ENCODE peak calls at places on chromosomes 16 and 17, in eight cellular contexts. J is fibroblast of pulmonary artery; Y is COR-L47; T is GM12865; C is NCI-H1417; L is left cardiac atrium; I is activated CD8-positive, alpha-beta T cell treated with anti-CD3 and anti-CD28 coated beads, Interleukin-2, amount 10 ng/mL, durations not matched to agents 7 days and 5 days; O is skeletal muscle cell. R is an unnamed sample.

GRCh38 chr17:28551421-28552186 is 820 bp downstream of the UNC119 start:
- DNase-seq in J (peak), Y (no peak), T (no peak), C (peak), L (no peak), I (no peak), O (no peak), R (no peak)

GRCh38 chr17:76697702-76698465 is 12.9 kb downstream of the MXRA7 start:
- DNase-seq in J (peak), Y (no peak), T (no peak), C (peak), L (peak), I (no peak), O (no peak), R (no peak)

GRCh38 chr17:79752175-79752574 is 21.4 kb downstream of the ENPP7 start:
- DNase-seq in J (no peak), Y (no peak), T (no peak), C (no peak), L (no peak), I (no peak), O (no peak), R (no peak)

GRCh38 chr16:55471448-55472097 is 7.4 kb upstream of the MMP2 start:
- DNase-seq in J (peak), Y (no peak), T (peak), C (no peak), L (no peak), I (no peak), O (peak), R (no peak)

GRCh38 chr17:3524024-3524423 is 33.6 kb downstream of the TRPV3 start:
- DNase-seq in J (no peak), Y (no peak), T (no peak), C (no peak), L (no peak), I (no peak), O (no peak), R (no peak)

GRCh38 chr16:4698321-4699029 is 5.1 kb downstream of the NUDT16L1 start:
- DNase-seq in J (no peak), Y (no peak), T (no peak), C (no peak), L (no peak), I (no peak), O (no peak), R (no peak)

GRCh38 chr17:4342535-4342934 is 23.9 kb downstream of the UBE2G1 start:
- DNase-seq in J (no peak), Y (no peak), T (no peak), C (no peak), L (no peak), I (no peak), O (no peak), R (no peak)

GRCh38 chr16:50216231-50216630 is 50.1 kb upstream of the ADCY7 start:
- DNase-seq in J (no peak), Y (no peak), T (no peak), C (no peak), L (no peak), I (no peak), O (no peak), R (no peak)

GRCh38 chr16:20399185-20399584 is 5.4 kb downstream of the PDILT start:
- DNase-seq in J (no peak), Y (no peak), T (no peak), C (no peak), L (no peak), I (no peak), O (no peak), R (no peak)

GRCh38 chr17:8015957-8016631 is 13.7 kb downstream of the GUCY2D start:
- DNase-seq in J (no peak), Y (no peak), T (no peak), C (peak), L (no peak), I (no peak), O (no peak), R (no peak)

GRCh38 chr16:80055831-80056230 is 455.3 kb upstream of the MAF start:
- DNase-seq in J (no peak), Y (no peak), T (no peak), C (no peak), L (no peak), I (no peak), O (no peak), R (no peak)

GRCh38 chr17:3879181-3879580 is 13.7 kb downstream of the CAMKK1 start:
- DNase-seq in J (peak), Y (no peak), T (no peak), C (peak), L (peak), I (no peak), O (peak), R (no peak)

GRCh38 chr17:74842599-74843351 is 16.9 kb downstream of the GRIN2C start:
- DNase-seq in J (peak), Y (peak), T (peak), C (peak), L (peak), I (no peak), O (peak), R (no peak)

GRCh38 chr16:57004387-57005250 is 15.3 kb downstream of the NLRC5 start:
- DNase-seq in J (no peak), Y (no peak), T (peak), C (no peak), L (no peak), I (no peak), O (no peak), R (no peak)

GRCh38 chr16:70735141-70735979 is 49.5 kb upstream of the MTSS2 start:
- DNase-seq in J (peak), Y (no peak), T (no peak), C (no peak), L (no peak), I (no peak), O (peak), R (no peak)

GRCh38 chr17:29155235-29155965 is 24.8 kb downstream of the MYO18A start:
- DNase-seq in J (peak), Y (no peak), T (no peak), C (no peak), L (peak), I (peak), O (no peak), R (no peak)

GRCh38 chr16:30875881-30876791 is 17.7 kb downstream of the BCL7C start:
- DNase-seq in J (no peak), Y (peak), T (peak), C (peak), L (no peak), I (peak), O (no peak), R (no peak)

GRCh38 chr16:87842209-87842869 is 27.0 kb downstream of the SLC7A5 start:
- DNase-seq in J (no peak), Y (no peak), T (no peak), C (peak), L (no peak), I (no peak), O (no peak), R (no peak)

GRCh38 chr17:49989518-49989880 is 5.5 kb downstream of the DLX3 start:
- DNase-seq in J (no peak), Y (no peak), T (no peak), C (no peak), L (no peak), I (no peak), O (no peak), R (no peak)

GRCh38 chr17:6506679-6507231 is 49.6 kb downstream of the PITPNM3 start:
- DNase-seq in J (peak), Y (no peak), T (no peak), C (no peak), L (peak), I (no peak), O (no peak), R (no peak)

GRCh38 chr16:66503612-66504011 is 46.3 kb downstream of the TK2 start:
- DNase-seq in J (no peak), Y (no peak), T (no peak), C (no peak), L (no peak), I (no peak), O (no peak), R (no peak)

GRCh38 chr16:68332411-68333121 is 21.7 kb downstream of the PRMT7 start:
- DNase-seq in J (peak), Y (no peak), T (no peak), C (peak), L (no peak), I (peak), O (no peak), R (no peak)